ENCODE peak calls at places on chromosome 12, in ten cellular contexts. P, L, F, T, H, U, I, C, Z and E are unnamed samples.

GRCh38 chr12:7144414-7145120 is 14.4 kb downstream of the CLSTN3 start:
- DNase-seq in P (peak; percentile 58), L (peak; percentile 47), F (no peak), T (peak; percentile 40), H (peak; percentile 43), U (peak; percentile 39), I (peak; percentile 18), C (no peak), Z (no peak), E (peak; percentile 12)

GRCh38 chr12:128643106-128643651 is 180.6 kb downstream of the SLC15A4 start:
- DNase-seq in P (no peak), L (no peak), F (no peak), T (no peak), H (peak; percentile 13), U (no peak), I (no peak), C (no peak), Z (no peak), E (no peak)

GRCh38 chr12:50764861-50765324 is 992 bp downstream of the ATF1 start:
- DNase-seq in P (peak; percentile 58), L (peak; percentile 51), F (peak; percentile 89), T (peak; percentile 35), H (no peak), U (peak; percentile 51), I (no peak), C (no peak), Z (peak; percentile 56), E (peak; percentile 16)

GRCh38 chr12:120199595-120200306 is 1.2 kb downstream of the RPLP0 start:
- DNase-seq in P (peak; percentile 98), L (no peak), F (no peak), T (peak; percentile 77), H (no peak), U (peak; percentile 68), I (no peak), C (no peak), Z (no peak), E (peak; percentile 88)

GRCh38 chr12:57553343-57554202 is 3.7 kb downstream of the KIF5A start:
- DNase-seq in P (no peak), L (no peak), F (no peak), T (no peak), H (no peak), U (no peak), I (no peak), C (no peak), Z (no peak), E (no peak)

GRCh38 chr12:26345471-26346003 is 150.2 kb downstream of the SSPN start:
- DNase-seq in P (no peak), L (no peak), F (no peak), T (peak; percentile 35), H (no peak), U (no peak), I (no peak), C (no peak), Z (no peak), E (peak; percentile 47)

GRCh38 chr12:127389923-127390322 is 877.0 kb upstream of the TMEM132C start:
- DNase-seq in P (peak; percentile 29), L (peak; percentile 16), F (peak; percentile 3), T (peak; percentile 60), H (peak; percentile 72), U (no peak), I (no peak), C (no peak), Z (no peak), E (peak; percentile 87)

GRCh38 chr12:63038361-63039100 is 103.6 kb upstream of the PPM1H start:
- DNase-seq in P (no peak), L (no peak), F (no peak), T (no peak), H (no peak), U (no peak), I (no peak), C (no peak), Z (no peak), E (no peak)

GRCh38 chr12:71475280-71475679 is 35.7 kb downstream of the LGR5 start:
- DNase-seq in P (no peak), L (no peak), F (no peak), T (no peak), H (no peak), U (no peak), I (no peak), C (no peak), Z (no peak), E (no peak)
- H3K9ac ChIP-seq in P (no peak overlapping the region), L (no peak overlapping the region), F (no peak overlapping the region), T (no peak overlapping the region), H (no peak overlapping the region), U (no peak overlapping the region), I (no peak overlapping the region), C (no peak overlapping the region), Z (no peak overlapping the region), E (no peak overlapping the region)

GRCh38 chr12:46219892-46220655 is 48.8 kb downstream of the SLC38A1 start:
- DNase-seq in P (peak; percentile 48), L (no peak), F (peak; percentile 30), T (peak; percentile 86), H (no peak), U (peak; percentile 82), I (peak; percentile 68), C (no peak), Z (no peak), E (peak; percentile 91)

GRCh38 chr12:46217686-46218508 is 50.9 kb downstream of the SLC38A1 start:
- DNase-seq in P (no peak), L (peak; percentile 72), F (no peak), T (no peak), H (no peak), U (no peak), I (no peak), C (peak; percentile 90), Z (peak; percentile 45), E (no peak)

GRCh38 chr12:46221255-46222128 is 47.4 kb downstream of the SLC38A1 start:
- DNase-seq in P (peak; percentile 27), L (no peak), F (no peak), T (peak; percentile 55), H (no peak), U (peak; percentile 62), I (no peak), C (no peak), Z (no peak), E (peak; percentile 72)

GRCh38 chr12:46218509-46219095 is 50.2 kb downstream of the SLC38A1 start:
- DNase-seq in P (no peak), L (no peak), F (no peak), T (no peak), H (no peak), U (no peak), I (no peak), C (no peak), Z (peak; percentile 34), E (no peak)

DNA sequence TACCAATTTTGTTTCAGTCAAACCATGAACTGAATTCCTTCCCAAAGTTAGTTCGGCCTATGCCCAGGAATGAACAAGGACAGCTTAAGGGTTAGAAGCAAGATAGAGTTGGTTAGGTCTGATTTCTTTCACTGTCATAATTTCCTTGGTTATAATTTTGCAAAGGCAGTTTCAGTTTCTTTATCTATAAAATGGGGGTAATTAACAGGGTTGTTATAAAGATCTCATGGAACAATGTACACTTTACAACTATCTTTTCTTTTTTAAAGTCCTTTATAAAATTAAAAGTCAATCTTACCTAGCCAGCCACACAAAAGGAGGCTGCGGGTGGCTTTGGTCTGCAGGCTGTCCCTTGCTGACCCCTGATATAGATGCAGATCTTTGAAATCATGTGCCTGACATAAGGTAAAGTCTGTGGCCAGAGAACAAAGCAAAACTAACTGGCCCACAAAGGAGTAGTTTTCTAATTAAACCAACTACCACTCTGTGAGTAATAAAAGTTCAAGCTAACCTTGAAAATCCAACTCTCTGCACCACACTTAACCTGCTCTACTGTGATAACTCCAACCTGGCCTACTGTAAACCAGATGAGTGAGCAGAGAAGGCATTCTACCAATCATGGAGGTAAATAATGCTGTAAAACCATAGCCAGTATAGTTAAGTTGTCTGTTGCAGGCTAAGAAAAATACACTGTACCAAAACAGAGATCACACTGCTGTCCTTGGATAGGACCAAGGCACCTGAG is 49.5 kb downstream of the SLC38A1 start:
- DNase-seq in P (no peak), L (no peak), F (no peak), T (no peak), H (no peak), U (no peak), I (no peak), C (no peak), Z (no peak), E (no peak)
- H3K27ac ChIP-seq in P (no peak overlapping the region), L (peak overlapping the region; percentile 95), F (no peak overlapping the region), T (no peak overlapping the region), H (no peak overlapping the region), U (peak overlapping the region; percentile 97), I (peak overlapping the region; percentile 15), C (peak overlapping the region; percentile 87), Z (peak overlapping the region; percentile 70), E (peak overlapping the region; percentile 77)

GRCh38 chr12:102880783-102881182 is 36.3 kb downstream of the PAH start:
- DNase-seq in P (no peak), L (no peak), F (no peak), T (no peak), H (no peak), U (no peak), I (no peak), C (no peak), Z (no peak), E (no peak)

GRCh38 chr12:102885043-102885932 is 31.8 kb downstream of the PAH start:
- DNase-seq in P (no peak), L (no peak), F (peak; percentile 93), T (no peak), H (peak; percentile 78), U (no peak), I (no peak), C (no peak), Z (no peak), E (no peak)

GRCh38 chr12:102888511-102888910 is 28.5 kb downstream of the PAH start:
- DNase-seq in P (no peak), L (no peak), F (no peak), T (no peak), H (peak; percentile 69), U (no peak), I (no peak), C (no peak), Z (no peak), E (no peak)

GRCh38 chr12:102879144-102879763 is 37.8 kb downstream of the PAH start:
- DNase-seq in P (peak; percentile 8), L (peak; percentile 84), F (no peak), T (peak; percentile 6), H (peak; percentile 86), U (no peak), I (peak; percentile 76), C (peak; percentile 51), Z (no peak), E (peak; percentile 6)

GRCh38 chr12:102883204-102883799 is 33.7 kb downstream of the PAH start:
- DNase-seq in P (peak; percentile 1), L (peak; percentile 31), F (peak; percentile 48), T (no peak), H (peak; percentile 70), U (no peak), I (peak; percentile 10), C (no peak), Z (peak; percentile 37), E (no peak)
- TF ChIP-seq CTCF in P (peak; percentile 49), L (peak; percentile 93), F (peak; percentile 95), T (peak; percentile 51), H (peak; percentile 92), U (peak; percentile 40), I (peak; percentile 88), C (peak; percentile 93), Z (peak; percentile 78), E (peak; percentile 71)

GRCh38 chr12:49539406-49540228 is 787 bp downstream of the KCNH3 start:
- DNase-seq in P (no peak), L (no peak), F (no peak), T (no peak), H (no peak), U (no peak), I (no peak), C (no peak), Z (no peak), E (no peak)

GRCh38 chr12:49538740-49539403 is at the start of gene KCNH3:
- DNase-seq in P (peak; percentile 61), L (peak; percentile 79), F (no peak), T (peak; percentile 41), H (peak; percentile 87), U (peak; percentile 29), I (peak; percentile 37), C (no peak), Z (peak; percentile 89), E (peak; percentile 30)

GRCh38 chr12:49536526-49537195 is 2.2 kb upstream of the KCNH3 start:
- DNase-seq in P (no peak), L (no peak), F (no peak), T (no peak), H (no peak), U (no peak), I (no peak), C (no peak), Z (no peak), E (no peak)

GRCh38 chr12:49537231-49537708 is 1.6 kb upstream of the KCNH3 start:
- DNase-seq in P (no peak), L (no peak), F (no peak), T (no peak), H (no peak), U (no peak), I (no peak), C (no peak), Z (no peak), E (no peak)

GRCh38 chr12:49537709-49538601 is 875 bp upstream of the KCNH3 start:
- DNase-seq in P (no peak), L (peak; percentile 25), F (no peak), T (no peak), H (peak; percentile 76), U (no peak), I (no peak), C (no peak), Z (no peak), E (no peak)
- H3K9ac ChIP-seq in P (no peak overlapping the region), L (peak overlapping the region; percentile 16), F (no peak overlapping the region), T (no peak overlapping the region), H (no peak overlapping the region), U (no peak overlapping the region), I (peak overlapping the region; percentile 88), C (no peak overlapping the region), Z (no peak overlapping the region), E (no peak overlapping the region)